ENCODE peak calls at places on chromosomes 5 and 9, in ten cellular contexts. P is CD4-positive, alpha-beta T cell; C is stomach; Q is heart left ventricle; G is brain microvascular endothelial cell; J is H9; V is neuronal stem cell; A is breast epithelium; X is colonic mucosa; H is Panc1. U is an unnamed sample.

GRCh38 chr5:14483504-14484157 is 98.0 kb upstream of the OTULINL start:
- DNase-seq in C (no peak), V (no peak), P (no peak), Q (no peak), A (no peak), J (no peak), G (no peak), H (no peak), X (peak; percentile 79), U (no peak)

GRCh38 chr9:15317836-15318235 is 10.8 kb upstream of the TTC39B start:
- DNase-seq in H (no peak), X (no peak), Q (no peak), G (peak; percentile 39), C (no peak), A (no peak), J (no peak), V (no peak), P (no peak), U (no peak)

GRCh38 chr9:4879098-4879497 is 86.4 kb downstream of the RCL1 start:
- DNase-seq in G (no peak), P (no peak), C (no peak), J (no peak), X (no peak), Q (no peak), A (no peak), H (no peak), V (no peak), U (no peak)

GRCh38 chr9:134992755-134993124 is 75.0 kb upstream of the FCN1 start:
- DNase-seq in V (no peak), X (no peak), G (no peak), P (no peak), J (no peak), A (peak; percentile 84), H (no peak), Q (no peak), C (no peak), U (no peak)

GRCh38 chr5:157612581-157612980 is 37.0 kb upstream of the ADAM19 start:
- DNase-seq in X (no peak), C (no peak), V (no peak), H (no peak), G (no peak), J (no peak), A (no peak), Q (no peak), P (no peak), U (no peak)

GRCh38 chr5:6461006-6461405 is 12.3 kb downstream of the UBE2QL1 start:
- DNase-seq in H (no peak), G (no peak), A (no peak), C (no peak), Q (no peak), J (no peak), P (no peak), X (no peak), V (no peak), U (no peak)

GRCh38 chr5:132915681-132916080 is 42.2 kb downstream of the LEAP2 start:
- DNase-seq in G (peak; percentile 25), V (no peak), J (no peak), P (no peak), C (no peak), A (no peak), X (no peak), H (no peak), Q (no peak), U (no peak)

GRCh38 chr9:70625078-70625477 is 210.6 kb upstream of the KLF9 start:
- DNase-seq in C (no peak), G (no peak), J (no peak), P (no peak), H (no peak), A (no peak), V (no peak), X (no peak), Q (no peak), U (no peak)

GRCh38 chr5:38925154-38925925 is 79.5 kb downstream of the OSMR start:
- DNase-seq in X (no peak), C (no peak), Q (no peak), G (peak; percentile 78), P (no peak), A (no peak), V (no peak), J (no peak), H (no peak), U (no peak)

GRCh38 chr5:176360894-176361436 is 599 bp downstream of the KIAA1191 start:
- DNase-seq in C (no peak), J (no peak), A (peak; percentile 19), X (peak; percentile 48), Q (peak; percentile 33), V (peak; percentile 27), P (peak; percentile 2), G (peak; percentile 11), H (no peak), U (peak; percentile 28)

GRCh38 chr5:77743181-77743580 is 33.0 kb downstream of the TBCA start:
- DNase-seq in Q (no peak), J (no peak), V (no peak), C (no peak), P (no peak), H (no peak), A (no peak), X (no peak), G (peak; percentile 29), U (no peak)

GRCh38 chr5:162607879-162608278 is 540.3 kb downstream of the GABRG2 start:
- DNase-seq in P (no peak), G (no peak), Q (no peak), X (no peak), A (no peak), V (no peak), J (no peak), C (no peak), H (no peak), U (no peak)

GRCh38 chr9:99127372-99128132 is 22.6 kb downstream of the TGFBR1 start:
- DNase-seq in P (no peak), H (no peak), X (no peak), C (no peak), V (no peak), A (no peak), Q (no peak), J (no peak), G (peak; percentile 74), U (no peak)

GRCh38 chr9:98545041-98545440 is 163.7 kb downstream of the GABBR2 start:
- DNase-seq in H (no peak), C (no peak), J (no peak), V (no peak), G (no peak), A (no peak), Q (no peak), P (no peak), X (no peak), U (no peak)

GRCh38 chr5:43041131-43041668 is 1.1 kb upstream of the ANXA2R start:
- DNase-seq in A (no peak), P (peak; percentile 46), V (no peak), Q (no peak), C (no peak), G (no peak), X (peak; percentile 40), J (no peak), H (no peak), U (no peak)

GRCh38 chr5:88957000-88957399 is 74.0 kb upstream of the MEF2C start:
- DNase-seq in A (no peak), C (no peak), Q (no peak), P (no peak), G (no peak), V (no peak), J (no peak), X (no peak), H (no peak), U (no peak)

GRCh38 chr5:140113180-140113698 is 670 bp upstream of the PURA start:
- DNase-seq in C (no peak), X (peak; percentile 29), H (no peak), A (no peak), G (no peak), J (peak; percentile 72), V (no peak), P (peak; percentile 8), Q (peak; percentile 30), U (no peak)

GRCh38 chr5:100903036-100903887 is at the start of gene ST8SIA4:
- DNase-seq in H (no peak), J (peak; percentile 93), A (peak; percentile 55), X (peak; percentile 84), V (peak; percentile 76), P (peak; percentile 89), C (peak; percentile 81), Q (peak; percentile 90), G (peak; percentile 62), U (peak; percentile 56)

DNA sequence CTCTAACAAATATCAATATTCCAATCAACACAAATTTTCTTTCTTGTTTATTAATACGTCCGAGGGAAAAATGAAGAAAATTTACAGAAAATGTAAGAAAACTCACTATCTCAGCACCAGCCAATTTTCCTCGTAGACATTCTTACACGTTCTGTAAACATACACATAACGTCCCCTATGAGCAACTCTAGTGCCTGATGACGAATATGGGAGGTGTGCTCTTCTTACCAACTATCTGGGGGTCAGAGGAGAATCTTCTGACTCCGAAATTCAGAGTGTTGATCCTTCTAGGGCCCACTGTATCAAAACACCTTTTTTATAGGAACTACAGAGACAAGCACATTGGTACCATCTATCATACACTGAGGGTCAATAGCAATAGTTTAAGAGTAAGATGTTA is 198.7 kb downstream of the GAPVD1 start:
- DNase-seq in A (no peak), P (no peak), V (no peak), G (no peak), Q (no peak), J (no peak), C (no peak), H (no peak), X (no peak), U (no peak)
- H3K27ac ChIP-seq in A (no peak overlapping the region), P (no peak overlapping the region), V (no peak overlapping the region), G (no peak overlapping the region), Q (no peak overlapping the region), J (no peak overlapping the region), C (no peak overlapping the region), H (no peak overlapping the region), X (no peak overlapping the region), U (no peak overlapping the region)

DNA sequence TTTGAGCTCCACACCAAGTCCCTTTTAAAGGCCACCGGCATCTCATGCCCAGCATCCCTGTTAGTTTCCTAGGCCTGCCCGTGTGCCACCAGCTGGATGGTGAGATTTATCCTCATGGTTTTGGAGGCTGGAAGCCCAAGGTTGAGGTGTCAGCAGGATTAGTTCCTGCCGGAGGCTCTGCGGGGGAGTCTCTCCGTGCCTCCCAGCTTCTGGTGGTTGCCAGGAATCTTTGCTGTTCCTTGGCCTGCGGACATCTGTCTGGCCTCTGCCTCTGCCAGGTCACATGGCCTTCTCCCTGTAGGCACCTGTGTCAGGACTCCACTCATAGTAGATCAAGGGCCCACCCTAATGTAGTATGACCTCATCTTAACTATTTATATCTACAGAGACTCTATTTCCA is 45.4 kb downstream of the JADE2 start:
- DNase-seq in J (no peak), H (no peak), V (no peak), Q (no peak), X (no peak), A (no peak), C (no peak), P (no peak), G (no peak), U (no peak)
- H3K27ac ChIP-seq in J (no peak overlapping the region), H (no peak overlapping the region), V (no peak overlapping the region), Q (peak overlapping the region; percentile 89), X (no peak overlapping the region), A (no peak overlapping the region), C (no peak overlapping the region), P (no peak overlapping the region), G (no peak overlapping the region), U (no peak overlapping the region)

GRCh38 chr5:160165137-160166068 is 46.2 kb upstream of the PWWP2A start:
- DNase-seq in A (peak; percentile 87), V (peak; percentile 37), P (no peak), J (peak; percentile 93), C (peak; percentile 89), Q (peak; percentile 88), X (peak; percentile 72), G (peak; percentile 99), H (peak; percentile 85), U (peak; percentile 86)
- H3K27ac ChIP-seq in A (peak overlapping the region; percentile 83), V (peak overlapping the region; percentile 6), P (no peak overlapping the region), J (peak overlapping the region; percentile 99), C (peak overlapping the region; percentile 81), Q (peak overlapping the region; percentile 92), X (peak overlapping the region; percentile 70), G (peak overlapping the region; percentile 97), H (peak overlapping the region; percentile 85), U (peak overlapping the region; percentile 98)

GRCh38 chr5:145834917-145835838 is at the start of gene PRELID2:
- DNase-seq in V (peak; percentile 83), X (peak; percentile 96), J (peak; percentile 91), H (peak; percentile 61), Q (peak; percentile 89), P (peak; percentile 21), G (peak; percentile 84), A (peak; percentile 78), C (peak; percentile 94), U (peak; percentile 49)
- H3K27ac ChIP-seq in V (no peak within 1 kb of the TSS), X (peak within 1 kb of the TSS; percentile 85), J (no peak within 1 kb of the TSS), H (peak within 1 kb of the TSS; percentile 89), Q (peak within 1 kb of the TSS; percentile 59), P (no peak within 1 kb of the TSS), G (peak within 1 kb of the TSS; percentile 42), A (peak within 1 kb of the TSS; percentile 86), C (peak within 1 kb of the TSS; percentile 90), U (peak within 1 kb of the TSS; percentile 58)

U was measured in substantia nigra.